ENCODE peak calls at places on chromosomes 16 and 17, in four cellular contexts. S, O, H and N are unnamed samples.

GRCh38 chr17:58279016-58279671 is 1.6 kb downstream of the MPO start:
- DNase-seq in H (no peak), S (no peak), O (peak), N (peak)

GRCh38 chr16:50293994-50294855 is 27.9 kb downstream of the ADCY7 start:
- DNase-seq in S (no peak), H (no peak), O (no peak), N (no peak)

GRCh38 chr17:58534331-58534730 is 19.9 kb upstream of the MTMR4 start:
- DNase-seq in O (no peak), H (no peak), S (no peak), N (no peak)

GRCh38 chr17:83198366-83199341 is 119.2 kb downstream of the METRNL start:
- DNase-seq in S (no peak), O (no peak), H (no peak), N (no peak)

GRCh38 chr16:81583893-81584705 is 139.5 kb downstream of the CMIP start:
- DNase-seq in O (peak), S (no peak), H (peak), N (peak)

GRCh38 chr16:54050281-54051210 is 236.0 kb downstream of the IRX3 start:
- DNase-seq in O (no peak), S (no peak), H (no peak), N (no peak)

GRCh38 chr17:1574697-1575471 is 12.3 kb upstream of the PITPNA start:
- DNase-seq in S (no peak), H (no peak), O (no peak), N (no peak)

GRCh38 chr17:45912319-45912718 is 18.0 kb downstream of the MAPT start:
- DNase-seq in O (no peak), H (no peak), S (no peak), N (no peak)

GRCh38 chr16:15529673-15530072 is 95.3 kb downstream of the BMERB1 start:
- DNase-seq in S (no peak), H (no peak), O (no peak), N (no peak)

GRCh38 chr17:7561589-7562207 is at the start of gene SENP3:
- DNase-seq in S (no peak), O (peak), H (peak), N (peak)

GRCh38 chr16:84143784-84144199 is 1.2 kb downstream of the HSDL1 start:
- DNase-seq in H (no peak), S (no peak), O (no peak), N (peak)

GRCh38 chr17:18925187-18925586 is 26.8 kb upstream of the SLC5A10 start:
- DNase-seq in H (no peak), S (no peak), O (no peak), N (no peak)

GRCh38 chr17:43753488-43754129 is 5.0 kb downstream of the SOST start:
- DNase-seq in O (peak), H (no peak), S (no peak), N (peak)

GRCh38 chr16:59665618-59666220 is 931.6 kb upstream of the GOT2 start:
- DNase-seq in H (no peak), O (no peak), S (no peak), N (no peak)

GRCh38 chr16:12998376-12999085 is 97.1 kb downstream of the SHISA9 start:
- DNase-seq in S (no peak), O (no peak), H (no peak), N (no peak)

GRCh38 chr16:75938818-75939217 is 212.5 kb upstream of the CPHXL start:
- DNase-seq in H (no peak), O (peak), S (no peak), N (no peak)

GRCh38 chr16:84520778-84521770 is 16.6 kb upstream of the MEAK7 start:
- DNase-seq in O (no peak), S (no peak), H (no peak), N (no peak)

GRCh38 chr17:31931781-31932180 is 5.0 kb upstream of the SUZ12 start:
- DNase-seq in O (peak), S (no peak), H (no peak), N (no peak)

GRCh38 chr16:68350951-68351350 is 40.1 kb downstream of the PRMT7 start:
- DNase-seq in O (no peak), S (no peak), H (no peak), N (no peak)

GRCh38 chr17:6110592-6110991 is 40.4 kb downstream of the WSCD1 start:
- DNase-seq in O (no peak), H (peak), S (no peak), N (no peak)

GRCh38 chr17:75753514-75754377 is 11.2 kb downstream of the GALK1 start:
- DNase-seq in O (peak), H (peak), S (no peak), N (peak)

GRCh38 chr16:88433632-88434352 is 19.3 kb upstream of the ZFPM1 start:
- DNase-seq in S (no peak), O (no peak), H (no peak), N (no peak)

GRCh38 chr17:29291163-29291752 is 2.7 kb downstream of the NUFIP2 start:
- DNase-seq in H (peak), S (peak), O (peak), N (peak)

GRCh38 chr16:82055117-82055516 is 20.1 kb downstream of the HSD17B2 start:
- DNase-seq in H (no peak), O (no peak), S (no peak), N (no peak)

GRCh38 chr17:50279181-50279526 is 4.9 kb downstream of the TMEM92 start:
- DNase-seq in O (peak), H (no peak), S (no peak), N (no peak)

GRCh38 chr17:80441133-80441578 is 26.2 kb downstream of the ENDOV start:
- DNase-seq in S (no peak), O (peak), H (no peak), N (peak)

GRCh38 chr17:3030096-3030495 is 33.3 kb downstream of the OR1D5 start:
- DNase-seq in O (peak), H (no peak), S (no peak), N (peak)

GRCh38 chr17:41580244-41580575 is 6.5 kb downstream of the KRT14 start:
- DNase-seq in O (no peak), S (no peak), H (no peak), N (no peak)

GRCh38 chr17:49851387-49852291 is 3.8 kb upstream of the TAC4 start:
- DNase-seq in H (peak), O (peak), S (no peak), N (peak)

GRCh38 chr17:32486701-32487459 is at the start of gene CDK5R1:
- DNase-seq in S (no peak), H (peak), O (peak), N (peak)

GRCh38 chr16:29753516-29753915 is 7.7 kb upstream of the C16orf54 start:
- DNase-seq in O (no peak), H (no peak), S (no peak), N (no peak)

GRCh38 chr16:53433930-53434435 is 288 bp upstream of the RBL2 start:
- DNase-seq in O (peak), S (no peak), H (no peak), N (peak)

GRCh38 chr17:81508639-81509047 is 4.0 kb downstream of the ACTG1 start:
- DNase-seq in H (no peak), O (peak), S (no peak), N (peak)

GRCh38 chr17:72566671-72567484 is 446.1 kb downstream of the SOX9 start:
- DNase-seq in O (no peak), S (no peak), H (no peak), N (no peak)

DNA sequence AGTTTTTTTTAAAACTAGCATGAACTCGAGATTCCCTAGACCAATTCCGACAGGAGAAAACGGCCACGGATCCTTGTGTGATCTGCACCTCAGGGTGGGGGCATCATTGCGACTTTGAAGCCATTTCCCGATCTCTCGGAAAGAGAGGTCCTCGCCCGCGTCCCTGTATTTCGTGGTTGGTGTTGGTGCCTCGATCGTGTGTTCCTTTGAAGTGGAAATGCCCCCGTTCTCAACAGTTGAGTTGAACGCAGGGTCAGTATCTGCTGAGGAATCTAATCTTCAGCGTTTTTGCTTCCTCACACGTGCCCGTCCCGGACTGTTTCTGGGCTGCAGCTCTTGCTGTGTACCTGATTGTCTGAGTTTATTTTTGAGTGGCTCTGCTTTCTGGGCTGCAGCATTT is 1.1 kb downstream of the CRAMP1 start:
- DNase-seq in S (no peak), H (peak), O (no peak), N (peak)
- H3K4me3 ChIP-seq in S (peak), H (peak), O (peak), N (peak)

DNA sequence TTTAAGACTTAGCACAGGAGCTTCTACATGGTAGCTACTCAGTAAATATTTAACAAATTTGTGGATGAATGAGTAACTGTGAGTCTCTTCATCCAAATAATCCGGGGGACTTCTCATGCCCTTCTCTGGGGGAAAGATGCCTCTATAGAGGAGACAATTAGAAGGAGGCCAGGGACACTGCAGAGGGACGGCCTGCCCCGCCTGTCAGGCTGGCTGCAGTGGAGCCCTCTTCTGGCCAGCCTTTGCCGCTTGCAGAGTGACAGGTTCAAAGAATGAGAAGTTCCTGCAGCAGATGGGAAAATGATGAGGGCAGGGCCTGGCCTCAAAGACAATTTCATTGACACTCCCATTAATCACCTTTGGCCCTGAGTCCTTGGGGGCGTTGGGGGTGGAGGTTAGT is 339.1 kb downstream of the MAF start:
- DNase-seq in H (peak), O (no peak), S (no peak), N (no peak)
- TF ChIP-seq CTCF in H (peak), O (no peak), S (no peak), N (no peak)

GRCh38 chr16:14529010-14529669 is 100.9 kb downstream of the PARN start:
- DNase-seq in O (peak), H (peak), S (peak), N (peak)
- H3K4me3 ChIP-seq in O (peak), H (no peak), S (no peak), N (no peak)

GRCh38 chr17:51373489-51374194 is 113.3 kb downstream of the UTP18 start:
- DNase-seq in H (no peak), S (no peak), O (no peak), N (no peak)

GRCh38 chr17:51374220-51374619 is 113.9 kb downstream of the UTP18 start:
- DNase-seq in S (no peak), O (no peak), H (no peak), N (no peak)

GRCh38 chr17:51372345-51373004 is 112.1 kb downstream of the UTP18 start:
- DNase-seq in S (no peak), H (peak), O (peak), N (peak)

GRCh38 chr17:51366866-51367265 is 106.5 kb downstream of the UTP18 start:
- DNase-seq in H (no peak), S (no peak), O (no peak), N (no peak)

GRCh38 chr17:51371732-51372151 is 111.4 kb downstream of the UTP18 start:
- DNase-seq in S (no peak), O (peak), H (peak), N (peak)
- TF ChIP-seq CTCF in S (peak), O (peak), H (peak), N (peak)

DNA sequence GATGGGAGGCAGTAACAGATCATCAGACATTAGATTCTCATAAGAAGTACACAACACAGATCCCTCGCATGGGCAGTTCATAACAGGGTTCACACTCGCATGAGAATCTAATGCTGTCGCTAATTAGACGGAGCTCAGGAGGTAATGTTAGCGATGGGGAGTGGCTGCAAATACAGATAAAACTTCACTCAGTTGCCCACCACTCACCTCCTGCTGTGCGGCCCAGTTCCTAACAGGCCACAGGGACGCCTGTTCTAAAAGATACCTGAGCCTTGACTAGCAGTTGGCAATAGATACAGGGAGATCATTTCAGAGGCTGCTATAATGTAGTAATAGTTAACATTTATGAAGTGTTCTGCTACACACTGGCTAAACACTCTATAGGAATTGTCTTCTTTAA is 4.9 kb downstream of the PTRH2 start:
- DNase-seq in S (no peak), H (no peak), O (no peak), N (no peak)
- H3K4me3 ChIP-seq in S (no peak), H (no peak), O (no peak), N (no peak)

GRCh38 chr16:64920211-64920610 is 201.7 kb downstream of the CDH11 start:
- DNase-seq in O (no peak), S (no peak), H (no peak), N (no peak)
- TF ChIP-seq CTCF in O (no peak), S (no peak), H (no peak), N (no peak)

GRCh38 chr16:9027070-9027799 is 63.5 kb upstream of the USP7 start:
- DNase-seq in S (no peak), O (no peak), H (no peak), N (no peak)
- H3K4me3 ChIP-seq in S (no peak), O (no peak), H (no peak), N (no peak)

DNA sequence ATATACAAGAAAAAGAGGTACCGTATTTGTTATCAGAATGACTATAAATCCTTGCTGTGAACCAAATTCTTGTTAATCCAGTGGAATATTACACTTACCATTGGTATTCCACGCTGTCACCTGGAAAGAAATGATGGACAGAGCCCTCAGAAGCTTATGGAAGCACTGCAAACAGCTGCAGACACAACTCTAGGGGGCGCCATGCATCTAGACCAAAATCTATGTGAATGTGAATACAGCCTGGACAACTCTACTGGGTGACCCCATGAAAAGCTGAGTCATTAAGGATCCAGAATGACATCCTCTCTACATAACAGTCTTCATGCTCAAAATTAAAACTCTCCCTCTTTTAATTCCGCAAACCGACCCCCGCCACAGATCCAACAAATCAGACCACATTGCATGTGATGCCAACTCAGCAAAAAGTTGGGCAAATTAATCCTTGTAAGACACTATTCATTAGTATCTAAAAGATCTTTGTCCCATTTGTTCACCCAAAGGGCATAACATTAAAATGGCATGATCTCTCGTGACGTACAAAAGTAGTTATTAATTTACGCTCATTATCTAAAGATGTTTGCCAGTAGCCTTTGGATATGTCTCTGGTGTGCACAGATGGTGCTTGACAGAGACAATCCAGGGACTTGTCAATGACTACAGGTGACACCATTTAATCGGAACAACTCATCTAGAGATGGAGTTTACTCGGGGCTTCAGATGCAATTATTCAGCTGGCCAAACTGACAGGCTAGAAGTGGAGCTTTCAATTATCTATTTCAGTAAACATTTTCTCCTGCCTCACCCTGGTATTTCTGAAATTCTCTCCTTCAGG is 552.7 kb upstream of the PSMD7 start:
- DNase-seq in H (peak), O (no peak), S (no peak), N (no peak)
- TF ChIP-seq CTCF in H (no peak), O (no peak), S (no peak), N (no peak)